ENCODE peak calls at places on chromosomes 3 and 15, in nine cellular contexts. X is stimulated activated CD4-positive, alpha-beta T cell treated with anti-CD3 and anti-CD28 coated beads, Interleukin-2, amount 100 ng/mL, for 48 hours; U is HTR-8/SVneo; Q is HT-29; E is substantia nigra; I is left cardiac atrium; F is NAMALWA; G is NCI-H1092; R is DMS153. H is an unnamed sample.

GRCh38 chr15:75727851-75728715 is 15.4 kb upstream of the CSPG4 start:
- DNase-seq in X (peak), I (peak), F (peak), R (no peak), G (peak), U (peak), Q (peak), E (no peak), H (no peak)

GRCh38 chr3:29011441-29011840 is 269.4 kb upstream of the RBMS3 start:
- DNase-seq in R (no peak), F (no peak), G (no peak), Q (no peak), E (no peak), U (no peak), X (no peak), I (no peak), H (no peak)

GRCh38 chr3:24933401-24933800 is 438.8 kb upstream of the THRB start:
- DNase-seq in F (no peak), E (no peak), G (no peak), Q (no peak), I (no peak), R (no peak), U (no peak), X (no peak), H (no peak)

GRCh38 chr3:127915937-127916480 is 977 bp downstream of the KBTBD12 start:
- DNase-seq in U (no peak), R (no peak), Q (no peak), E (no peak), F (no peak), G (no peak), X (no peak), I (no peak), H (no peak)

GRCh38 chr15:44038801-44039200 is 156.3 kb downstream of the FRMD5 start:
- DNase-seq in G (no peak), Q (peak), F (no peak), E (no peak), R (no peak), I (no peak), U (no peak), X (no peak), H (no peak)

GRCh38 chr3:81554805-81555204 is 206.6 kb downstream of the GBE1 start:
- DNase-seq in F (no peak), I (peak), E (no peak), U (no peak), R (no peak), X (no peak), G (no peak), Q (no peak), H (no peak)

GRCh38 chr3:164465172-164465571 is 613.1 kb downstream of the SI start:
- DNase-seq in Q (no peak), I (no peak), E (no peak), U (peak), X (no peak), G (no peak), F (no peak), R (no peak), H (no peak)

GRCh38 chr3:177282028-177282655 is 84.9 kb upstream of the TBL1XR1 start:
- DNase-seq in I (no peak), U (no peak), E (no peak), R (peak), F (peak), X (no peak), G (peak), Q (no peak), H (no peak)

GRCh38 chr3:12439161-12439560 is 45.1 kb upstream of the TSEN2 start:
- DNase-seq in X (no peak), R (no peak), Q (no peak), U (no peak), G (no peak), F (no peak), E (no peak), I (no peak), H (no peak)

GRCh38 chr3:107657971-107658370 is 135.2 kb downstream of the BBX start:
- DNase-seq in Q (no peak), F (no peak), I (no peak), U (no peak), R (no peak), E (no peak), X (no peak), G (no peak), H (no peak)

GRCh38 chr3:63967675-63968611 is 55.4 kb downstream of the PSMD6 start:
- DNase-seq in F (peak), Q (peak), U (no peak), G (no peak), X (no peak), R (no peak), I (peak), E (no peak), H (no peak)

GRCh38 chr15:38651328-38652038 is 86.9 kb upstream of the RASGRP1 start:
- DNase-seq in G (no peak), R (no peak), Q (no peak), U (no peak), X (no peak), E (no peak), I (no peak), F (peak), H (no peak)

GRCh38 chr3:28542351-28542750 is 193.7 kb upstream of the AZI2 start:
- DNase-seq in F (no peak), I (no peak), G (no peak), E (no peak), U (no peak), X (no peak), R (no peak), Q (no peak), H (no peak)